ENCODE peak calls at places on chromosomes 13 and 19, in six cellular contexts. L is endothelial cell; Z is Calu3; R is WERI-Rb-1; F is CD4-positive, alpha-beta T cell; E is BE2C. V is an unnamed sample.

GRCh38 chr13:111662451-111662850 is 342.0 kb downstream of the TEX29 start:
- DNase-seq in L (no peak), Z (no peak), R (no peak), F (no peak), E (no peak), V (no peak)

GRCh38 chr13:48819376-48819775 is 156.3 kb upstream of the FNDC3A start:
- DNase-seq in L (no peak), Z (no peak), R (no peak), F (no peak), E (no peak), V (no peak)

GRCh38 chr19:31880283-31880682 is 465.1 kb upstream of the ZNF507 start:
- DNase-seq in L (no peak), Z (no peak), R (no peak), F (no peak), E (no peak), V (no peak)

GRCh38 chr19:44749318-44749717 is 810 bp downstream of the BCL3 start:
- DNase-seq in L (no peak), Z (no peak), R (no peak), F (no peak), E (no peak), V (no peak)

GRCh38 chr13:47829684-47830083 is 171.4 kb downstream of the SUCLA2 start:
- DNase-seq in L (no peak), Z (no peak), R (no peak), F (no peak), E (no peak), V (no peak)

GRCh38 chr19:49073514-49074378 is 1.2 kb upstream of the KCNA7 start:
- DNase-seq in L (no peak), Z (peak), R (peak), F (no peak), E (peak), V (no peak)

GRCh38 chr19:18612051-18612771 is 459 bp upstream of the TMEM59L start:
- DNase-seq in L (no peak), Z (no peak), R (no peak), F (no peak), E (no peak), V (no peak)

GRCh38 chr13:77529501-77529840 is 6.0 kb upstream of the SCEL start:
- DNase-seq in L (no peak), Z (no peak), R (no peak), F (no peak), E (no peak), V (no peak)

GRCh38 chr13:102233566-102234208 is 168.2 kb downstream of the FGF14 start:
- DNase-seq in L (no peak), Z (no peak), R (no peak), F (no peak), E (no peak), V (no peak)

GRCh38 chr19:35734273-35734672 is 8.0 kb downstream of the IGFLR1 start:
- DNase-seq in L (no peak), Z (no peak), R (no peak), F (no peak), E (no peak), V (no peak)

GRCh38 chr19:6738726-6739389 is 622 bp upstream of the TRIP10 start:
- DNase-seq in L (peak), Z (no peak), R (peak), F (peak), E (no peak), V (no peak)

DNA sequence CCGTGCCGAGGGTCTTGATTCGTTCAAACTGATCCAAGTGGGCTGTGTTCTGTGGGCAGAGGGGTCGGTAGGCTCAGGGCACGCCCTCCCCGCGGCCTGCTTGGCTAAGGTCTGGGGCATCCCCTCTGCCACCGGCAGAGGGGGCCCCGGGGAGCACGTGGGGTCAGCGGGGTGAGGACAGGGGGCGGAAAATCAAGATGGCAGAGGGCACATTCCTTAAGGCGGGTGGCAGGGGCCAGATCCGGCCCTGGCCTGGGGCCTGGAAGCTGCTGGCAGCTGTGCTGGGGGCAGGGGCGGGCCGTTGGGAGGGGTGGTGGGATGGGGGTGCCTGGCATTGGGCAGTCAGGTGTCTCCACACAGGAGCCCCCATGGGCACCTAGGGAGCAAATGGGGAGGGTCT is 10.7 kb downstream of the PRKACA start:
- DNase-seq in L (no peak), Z (no peak), R (no peak), F (no peak), E (no peak), V (no peak)
- TF ChIP-seq CTCF in L (no peak), Z (no peak), R (no peak), F (no peak), E (no peak), V (no peak)

DNA sequence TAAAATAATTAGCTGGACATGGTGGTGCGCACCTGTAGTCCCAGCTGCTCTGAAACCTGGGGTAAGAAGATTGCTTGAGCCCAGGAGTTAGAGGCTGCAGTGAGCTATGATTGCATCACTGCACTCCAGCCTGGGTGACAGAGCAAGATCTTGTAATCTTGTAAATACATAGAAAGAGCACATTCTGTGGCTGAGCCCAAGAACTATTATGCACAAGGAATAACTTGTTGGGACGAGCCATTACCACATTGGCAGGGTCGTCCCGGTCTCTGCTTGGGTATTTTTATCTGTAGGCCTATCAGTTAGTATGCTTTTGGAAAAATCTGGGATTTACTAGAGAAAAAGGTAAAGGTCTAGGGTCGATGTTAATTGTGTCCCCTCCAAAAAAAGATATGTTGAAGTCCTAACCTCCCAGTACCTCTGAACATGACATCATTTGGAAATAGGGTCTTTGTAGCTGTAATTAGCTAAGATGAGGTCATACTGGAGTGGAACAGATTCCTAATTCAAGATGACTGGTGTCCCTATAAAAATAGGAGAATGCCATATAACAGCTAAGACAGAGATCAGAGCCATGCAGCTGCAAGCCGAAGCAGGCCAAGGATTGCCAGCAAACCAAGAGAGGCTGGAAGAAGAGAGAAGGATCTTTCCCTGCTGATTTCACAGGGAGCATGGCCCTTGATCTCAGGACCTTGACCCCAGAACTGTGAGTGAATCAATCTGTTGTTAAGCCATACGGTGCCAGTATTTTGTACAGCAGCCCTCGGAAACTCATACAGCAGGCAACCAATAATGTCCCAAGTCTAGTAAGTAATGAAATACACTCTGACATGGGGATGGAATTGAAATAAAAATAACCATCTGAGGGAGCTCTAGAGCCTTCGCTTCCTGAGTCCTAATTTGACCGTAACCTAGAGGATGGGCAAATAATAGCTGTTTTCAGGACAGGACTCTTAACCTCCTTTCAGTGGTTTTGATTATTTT is 77.0 kb downstream of the TM9SF2 start:
- DNase-seq in L (no peak), Z (no peak), R (no peak), F (no peak), E (no peak), V (no peak)
- TF ChIP-seq CTCF in L (no peak), Z (no peak), R (peak), F (no peak), E (no peak), V (no peak)

GRCh38 chr13:46388308-46388707 is 1.3 kb upstream of the RUBCNL start:
- DNase-seq in L (no peak), Z (no peak), R (no peak), F (no peak), E (no peak), V (no peak)

GRCh38 chr13:46386996-46387851 is at the start of gene RUBCNL:
- DNase-seq in L (peak), Z (peak), R (peak), F (no peak), E (peak), V (no peak)

GRCh38 chr13:46389985-46390384 is 2.9 kb upstream of the RUBCNL start:
- DNase-seq in L (no peak), Z (peak), R (no peak), F (no peak), E (no peak), V (no peak)

GRCh38 chr13:46389457-46389856 is 2.4 kb upstream of the RUBCNL start:
- DNase-seq in L (no peak), Z (no peak), R (no peak), F (no peak), E (no peak), V (no peak)

DNA sequence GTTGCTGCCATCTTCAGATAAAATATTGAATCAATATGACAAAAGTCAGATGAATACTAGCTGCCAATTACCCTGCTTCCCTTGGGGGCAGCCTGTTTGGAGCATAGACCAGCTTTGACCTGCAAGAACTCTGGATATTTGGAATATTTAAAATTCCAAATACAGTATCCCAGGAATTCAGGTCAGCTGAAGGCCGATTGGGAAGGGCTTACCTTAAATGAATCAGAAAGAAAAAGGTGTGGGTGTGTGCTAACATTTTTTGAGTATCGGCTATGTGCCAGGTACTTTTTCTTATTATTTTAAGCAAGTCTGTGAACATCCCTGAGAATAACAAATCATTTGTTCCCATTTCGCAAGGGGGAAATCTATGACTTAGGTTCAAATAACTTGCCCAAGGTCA is 1.8 kb upstream of the RUBCNL start:
- DNase-seq in L (no peak), Z (no peak), R (no peak), F (no peak), E (no peak), V (no peak)
- TF ChIP-seq CTCF in L (no peak), Z (no peak), R (no peak), F (no peak), E (no peak), V (no peak)

GRCh38 chr13:30019648-30020626 is 169.5 kb upstream of the UBL3 start:
- DNase-seq in L (no peak), Z (no peak), R (no peak), F (no peak), E (no peak), V (no peak)
- TF ChIP-seq CTCF in L (no peak), Z (no peak), R (no peak), F (no peak), E (no peak), V (no peak)

DNA sequence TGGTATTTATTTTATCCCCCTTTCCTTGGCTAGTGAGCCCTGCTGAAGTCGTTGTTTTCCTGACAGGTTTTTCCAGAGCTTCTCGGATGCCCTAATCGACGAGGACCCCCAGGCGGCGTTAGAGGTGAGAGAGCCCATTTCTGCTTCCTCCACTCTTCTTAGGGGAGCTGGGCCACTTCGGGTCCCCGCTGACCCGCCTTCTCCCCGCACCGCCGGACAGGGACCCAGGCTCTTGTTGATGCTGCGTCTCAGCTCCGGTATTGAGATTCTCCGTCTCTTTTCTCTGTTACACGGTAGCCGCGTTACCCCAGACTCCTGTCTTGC is 306 bp downstream of the SUGT1 start:
- DNase-seq in L (no peak), Z (no peak), R (no peak), F (no peak), E (no peak), V (no peak)
- TF ChIP-seq CTCF in L (peak), Z (peak), R (no peak), F (peak), E (no peak), V (peak)

DNA sequence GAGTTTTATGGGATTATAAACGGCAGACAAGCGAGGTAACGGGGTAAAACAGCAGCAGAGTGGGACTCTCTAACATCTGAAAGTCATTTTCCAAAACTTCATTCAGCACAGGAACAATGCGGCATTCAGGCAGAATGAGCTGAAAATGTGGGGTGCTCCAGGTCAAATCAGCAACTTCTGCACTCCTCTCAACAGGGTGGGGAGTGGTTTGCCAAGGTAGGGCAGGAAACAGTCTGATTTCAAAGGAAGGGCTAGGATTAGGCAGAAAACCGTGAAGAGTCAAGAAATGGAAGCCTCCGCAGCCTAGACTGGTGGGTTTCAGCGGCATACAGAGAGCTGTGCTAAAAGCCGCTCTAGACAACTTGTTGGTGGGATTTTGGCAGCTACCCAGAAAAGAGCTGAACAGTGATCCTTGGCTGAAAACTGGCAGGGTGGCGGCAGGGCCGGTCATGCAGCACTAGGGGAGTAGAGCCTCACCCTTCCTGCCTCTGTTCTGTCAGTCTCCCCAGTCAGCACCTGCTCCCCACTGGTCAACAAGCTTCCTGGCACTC is 154.2 kb upstream of the KLF12 start:
- DNase-seq in L (peak), Z (peak), R (no peak), F (peak), E (peak), V (peak)
- TF ChIP-seq CTCF in L (no peak), Z (no peak), R (no peak), F (no peak), E (no peak), V (no peak)

GRCh38 chr13:64074989-64075474 is 2659.4 kb upstream of the PCDH20 start:
- DNase-seq in L (no peak), Z (no peak), R (no peak), F (no peak), E (no peak), V (no peak)
- TF ChIP-seq CTCF in L (no peak), Z (no peak), R (no peak), F (no peak), E (no peak), V (no peak)

GRCh38 chr19:29118384-29118783 is 94.6 kb downstream of the UQCRFS1 start:
- DNase-seq in L (no peak), Z (no peak), R (no peak), F (no peak), E (no peak), V (no peak)

GRCh38 chr19:29117926-29118325 is 95.0 kb downstream of the UQCRFS1 start:
- DNase-seq in L (no peak), Z (no peak), R (no peak), F (no peak), E (no peak), V (no peak)

GRCh38 chr19:29121684-29122083 is 91.3 kb downstream of the UQCRFS1 start:
- DNase-seq in L (peak), Z (peak), R (no peak), F (no peak), E (no peak), V (no peak)

GRCh38 chr19:29120471-29120870 is 92.5 kb downstream of the UQCRFS1 start:
- DNase-seq in L (no peak), Z (peak), R (no peak), F (no peak), E (no peak), V (no peak)

DNA sequence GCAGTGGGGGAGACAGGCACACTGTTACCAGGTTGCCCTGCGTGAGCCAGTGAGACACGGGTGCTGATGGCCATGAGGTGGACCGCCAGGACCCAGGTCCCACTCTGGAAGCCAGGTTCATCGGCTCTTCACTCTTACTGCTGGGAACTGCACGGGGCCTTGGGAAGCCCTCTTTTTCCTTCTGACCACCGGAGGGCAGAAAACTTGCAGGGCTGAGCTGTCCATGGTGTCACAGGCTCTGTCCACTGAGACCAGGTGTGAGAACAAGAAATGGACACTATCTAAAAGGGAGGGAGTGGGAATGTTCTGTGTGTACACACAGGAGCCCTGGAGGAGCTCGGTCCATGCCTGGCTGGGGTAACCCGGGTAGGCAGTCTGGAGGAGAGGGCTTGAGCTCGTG is 93.4 kb downstream of the UQCRFS1 start:
- DNase-seq in L (peak), Z (peak), R (no peak), F (no peak), E (no peak), V (no peak)
- TF ChIP-seq CTCF in L (peak), Z (peak), R (no peak), F (no peak), E (no peak), V (no peak)

GRCh38 chr13:45705936-45706335 is 3.8 kb downstream of the CBY2 start:
- DNase-seq in L (no peak), Z (no peak), R (no peak), F (no peak), E (no peak), V (no peak)
- TF ChIP-seq CTCF in L (no peak), Z (no peak), R (no peak), F (no peak), E (no peak), V (no peak)

GRCh38 chr19:53994811-53995210 is 3.4 kb downstream of the CACNG6 start:
- DNase-seq in L (no peak), Z (no peak), R (no peak), F (no peak), E (no peak), V (no peak)
- TF ChIP-seq CTCF in L (no peak), Z (no peak), R (no peak), F (no peak), E (no peak), V (no peak)